ENCODE peak calls at places on chromosomes 16 and 17, in seven cellular contexts. One of them, this sample, is unnamed. For H3K9me3, the result is how much of the 10 kb centered on the place peaks cover.

GRCh38 chr16:49755291-49755611 is 100.7 kb downstream of the ZNF423 start:
- DNase-seq in CD8-positive, alpha-beta memory T cell: no peak
- DNase-seq in H1: no peak
- DNase-seq in transverse colon: no peak
- DNase-seq in effector memory CD4-positive, alpha-beta T cell: no peak
- DNase-seq in PC-3: peak
- DNase-seq in mesenchymal stem cell: peak
- DNase-seq in this sample: no peak

GRCh38 chr16:13926507-13926906 is 6.6 kb downstream of the ERCC4 start:
- DNase-seq in H1: no peak
- DNase-seq in CD8-positive, alpha-beta memory T cell: no peak
- DNase-seq in PC-3: peak
- DNase-seq in effector memory CD4-positive, alpha-beta T cell: no peak
- DNase-seq in transverse colon: no peak
- DNase-seq in mesenchymal stem cell: no peak
- DNase-seq in this sample: no peak

GRCh38 chr17:81309859-81310839 is 15.0 kb upstream of the SLC38A10 start:
- DNase-seq in CD8-positive, alpha-beta memory T cell: no peak
- DNase-seq in PC-3: no peak
- DNase-seq in transverse colon: no peak
- DNase-seq in effector memory CD4-positive, alpha-beta T cell: no peak
- DNase-seq in mesenchymal stem cell: no peak
- DNase-seq in H1: no peak
- DNase-seq in this sample: no peak

GRCh38 chr16:31529398-31530312 is 2.0 kb downstream of the AHSP start:
- DNase-seq in transverse colon: no peak
- DNase-seq in PC-3: no peak
- DNase-seq in CD8-positive, alpha-beta memory T cell: no peak
- DNase-seq in H1: no peak
- DNase-seq in mesenchymal stem cell: no peak
- DNase-seq in effector memory CD4-positive, alpha-beta T cell: no peak
- DNase-seq in this sample: no peak

GRCh38 chr16:12211870-12212690 is 235.5 kb downstream of the SNX29 start:
- DNase-seq in transverse colon: no peak
- DNase-seq in CD8-positive, alpha-beta memory T cell: no peak
- DNase-seq in effector memory CD4-positive, alpha-beta T cell: no peak
- DNase-seq in PC-3: no peak
- DNase-seq in H1: no peak
- DNase-seq in mesenchymal stem cell: no peak
- DNase-seq in this sample: no peak

GRCh38 chr17:26731005-26731921 is 562.7 kb upstream of the WSB1 start:
- DNase-seq in PC-3: no peak
- DNase-seq in mesenchymal stem cell: no peak
- DNase-seq in effector memory CD4-positive, alpha-beta T cell: no peak
- DNase-seq in H1: no peak
- DNase-seq in transverse colon: no peak
- DNase-seq in CD8-positive, alpha-beta memory T cell: no peak
- DNase-seq in this sample: no peak

GRCh38 chr17:80146121-80147034 is 550 bp downstream of the EIF4A3 start:
- DNase-seq in PC-3: peak
- DNase-seq in effector memory CD4-positive, alpha-beta T cell: no peak
- DNase-seq in transverse colon: no peak
- DNase-seq in mesenchymal stem cell: peak
- DNase-seq in CD8-positive, alpha-beta memory T cell: peak
- DNase-seq in H1: no peak
- DNase-seq in this sample: peak

GRCh38 chr17:77512062-77512946 is 371.5 kb downstream of the SEC14L1 start:
- DNase-seq in mesenchymal stem cell: no peak
- DNase-seq in PC-3: no peak
- DNase-seq in CD8-positive, alpha-beta memory T cell: no peak
- DNase-seq in transverse colon: no peak
- DNase-seq in effector memory CD4-positive, alpha-beta T cell: no peak
- DNase-seq in H1: no peak
- DNase-seq in this sample: no peak

GRCh38 chr16:66949472-66949871 is 11.6 kb upstream of the CES3 start:
- DNase-seq in transverse colon: no peak
- DNase-seq in mesenchymal stem cell: no peak
- DNase-seq in PC-3: no peak
- DNase-seq in CD8-positive, alpha-beta memory T cell: no peak
- DNase-seq in effector memory CD4-positive, alpha-beta T cell: no peak
- DNase-seq in H1: no peak
- DNase-seq in this sample: peak

GRCh38 chr16:85879975-85880831 is 18.8 kb upstream of the IRF8 start:
- DNase-seq in PC-3: no peak
- DNase-seq in effector memory CD4-positive, alpha-beta T cell: no peak
- DNase-seq in mesenchymal stem cell: no peak
- DNase-seq in H1: no peak
- DNase-seq in CD8-positive, alpha-beta memory T cell: no peak
- DNase-seq in transverse colon: no peak
- DNase-seq in this sample: no peak

GRCh38 chr17:3794890-3795757 is 5.9 kb downstream of the ITGAE start:
- DNase-seq in transverse colon: no peak
- DNase-seq in effector memory CD4-positive, alpha-beta T cell: peak
- DNase-seq in mesenchymal stem cell: peak
- DNase-seq in CD8-positive, alpha-beta memory T cell: peak
- DNase-seq in H1: no peak
- DNase-seq in PC-3: no peak
- DNase-seq in this sample: peak

GRCh38 chr16:1189455-1189854 is 35.6 kb downstream of the TPSG1 start:
- DNase-seq in transverse colon: no peak
- DNase-seq in H1: no peak
- DNase-seq in CD8-positive, alpha-beta memory T cell: no peak
- DNase-seq in PC-3: no peak
- DNase-seq in effector memory CD4-positive, alpha-beta T cell: no peak
- DNase-seq in mesenchymal stem cell: no peak
- DNase-seq in this sample: no peak

GRCh38 chr17:40952675-40953074 is 14.1 kb downstream of the KRT39 start:
- DNase-seq in effector memory CD4-positive, alpha-beta T cell: no peak
- DNase-seq in mesenchymal stem cell: peak
- DNase-seq in H1: no peak
- DNase-seq in CD8-positive, alpha-beta memory T cell: no peak
- DNase-seq in PC-3: peak
- DNase-seq in transverse colon: no peak
- DNase-seq in this sample: no peak

GRCh38 chr16:88348377-88349152 is 34.2 kb upstream of the ZNF469 start:
- DNase-seq in H1: no peak
- DNase-seq in PC-3: no peak
- DNase-seq in effector memory CD4-positive, alpha-beta T cell: no peak
- DNase-seq in mesenchymal stem cell: no peak
- DNase-seq in transverse colon: no peak
- DNase-seq in CD8-positive, alpha-beta memory T cell: peak
- DNase-seq in this sample: no peak

GRCh38 chr16:54955757-54956156 is 25.1 kb downstream of the IRX5 start:
- DNase-seq in effector memory CD4-positive, alpha-beta T cell: no peak
- DNase-seq in transverse colon: no peak
- DNase-seq in CD8-positive, alpha-beta memory T cell: no peak
- DNase-seq in H1: no peak
- DNase-seq in PC-3: no peak
- DNase-seq in mesenchymal stem cell: no peak
- DNase-seq in this sample: no peak

GRCh38 chr17:29621751-29622194 is 939 bp downstream of the CORO6 start:
- DNase-seq in CD8-positive, alpha-beta memory T cell: no peak
- DNase-seq in effector memory CD4-positive, alpha-beta T cell: no peak
- DNase-seq in transverse colon: no peak
- DNase-seq in mesenchymal stem cell: no peak
- DNase-seq in H1: no peak
- DNase-seq in PC-3: no peak
- DNase-seq in this sample: no peak

GRCh38 chr17:29624586-29624985 is 1.9 kb upstream of the CORO6 start:
- DNase-seq in PC-3: no peak
- DNase-seq in CD8-positive, alpha-beta memory T cell: no peak
- DNase-seq in effector memory CD4-positive, alpha-beta T cell: no peak
- DNase-seq in H1: no peak
- DNase-seq in transverse colon: no peak
- DNase-seq in mesenchymal stem cell: no peak
- DNase-seq in this sample: no peak

GRCh38 chr17:29622337-29623282 is at the start of gene CORO6:
- DNase-seq in effector memory CD4-positive, alpha-beta T cell: peak
- DNase-seq in PC-3: no peak
- DNase-seq in mesenchymal stem cell: peak
- DNase-seq in H1: no peak
- DNase-seq in transverse colon: peak
- DNase-seq in CD8-positive, alpha-beta memory T cell: peak
- DNase-seq in this sample: peak

GRCh38 chr17:29625037-29625750 is 2.5 kb upstream of the CORO6 start:
- DNase-seq in CD8-positive, alpha-beta memory T cell: no peak
- DNase-seq in effector memory CD4-positive, alpha-beta T cell: no peak
- DNase-seq in mesenchymal stem cell: no peak
- DNase-seq in PC-3: no peak
- DNase-seq in H1: no peak
- DNase-seq in transverse colon: no peak
- DNase-seq in this sample: no peak

GRCh38 chr17:29623283-29623647 is 553 bp upstream of the CORO6 start:
- DNase-seq in PC-3: no peak
- DNase-seq in mesenchymal stem cell: no peak
- DNase-seq in H1: no peak
- DNase-seq in transverse colon: no peak
- DNase-seq in effector memory CD4-positive, alpha-beta T cell: no peak
- DNase-seq in CD8-positive, alpha-beta memory T cell: no peak
- DNase-seq in this sample: no peak
- H3K4me3 ChIP-seq in PC-3: no peak
- H3K4me3 ChIP-seq in mesenchymal stem cell: peak
- H3K4me3 ChIP-seq in H1: peak
- H3K4me3 ChIP-seq in transverse colon: peak
- H3K4me3 ChIP-seq in effector memory CD4-positive, alpha-beta T cell: peak
- H3K4me3 ChIP-seq in CD8-positive, alpha-beta memory T cell: peak
- H3K4me3 ChIP-seq in this sample: no peak

GRCh38 chr16:78628526-78628925 is 529.1 kb downstream of the WWOX start:
- DNase-seq in transverse colon: no peak
- DNase-seq in mesenchymal stem cell: peak
- DNase-seq in H1: no peak
- DNase-seq in CD8-positive, alpha-beta memory T cell: no peak
- DNase-seq in PC-3: no peak
- DNase-seq in effector memory CD4-positive, alpha-beta T cell: no peak
- DNase-seq in this sample: no peak

GRCh38 chr16:78633551-78633950 is 534.1 kb downstream of the WWOX start:
- DNase-seq in transverse colon: no peak
- DNase-seq in PC-3: no peak
- DNase-seq in H1: no peak
- DNase-seq in CD8-positive, alpha-beta memory T cell: no peak
- DNase-seq in mesenchymal stem cell: peak
- DNase-seq in effector memory CD4-positive, alpha-beta T cell: no peak
- DNase-seq in this sample: no peak

GRCh38 chr16:78629173-78629572 is 529.7 kb downstream of the WWOX start:
- DNase-seq in CD8-positive, alpha-beta memory T cell: no peak
- DNase-seq in effector memory CD4-positive, alpha-beta T cell: no peak
- DNase-seq in mesenchymal stem cell: peak
- DNase-seq in H1: no peak
- DNase-seq in transverse colon: no peak
- DNase-seq in PC-3: no peak
- DNase-seq in this sample: no peak

GRCh38 chr16:78624349-78624748 is 524.9 kb downstream of the WWOX start:
- DNase-seq in CD8-positive, alpha-beta memory T cell: no peak
- DNase-seq in transverse colon: no peak
- DNase-seq in mesenchymal stem cell: peak
- DNase-seq in H1: no peak
- DNase-seq in PC-3: no peak
- DNase-seq in effector memory CD4-positive, alpha-beta T cell: no peak
- DNase-seq in this sample: no peak

GRCh38 chr16:78630102-78630501 is 530.6 kb downstream of the WWOX start:
- DNase-seq in PC-3: no peak
- DNase-seq in CD8-positive, alpha-beta memory T cell: no peak
- DNase-seq in mesenchymal stem cell: no peak
- DNase-seq in effector memory CD4-positive, alpha-beta T cell: no peak
- DNase-seq in H1: no peak
- DNase-seq in transverse colon: no peak
- DNase-seq in this sample: no peak
- H3K9me3 ChIP-seq in PC-3: under half
- H3K9me3 ChIP-seq in CD8-positive, alpha-beta memory T cell: under half
- H3K9me3 ChIP-seq in mesenchymal stem cell: under half
- H3K9me3 ChIP-seq in effector memory CD4-positive, alpha-beta T cell: under half
- H3K9me3 ChIP-seq in H1: under half
- H3K9me3 ChIP-seq in transverse colon: under half
- H3K9me3 ChIP-seq in this sample: under half

GRCh38 chr17:42651392-42651791 is 7.7 kb upstream of the TUBG2 start:
- DNase-seq in effector memory CD4-positive, alpha-beta T cell: no peak
- DNase-seq in CD8-positive, alpha-beta memory T cell: no peak
- DNase-seq in mesenchymal stem cell: peak
- DNase-seq in H1: no peak
- DNase-seq in PC-3: no peak
- DNase-seq in transverse colon: no peak
- DNase-seq in this sample: no peak

GRCh38 chr17:42657824-42658588 is 1.1 kb upstream of the TUBG2 start:
- DNase-seq in H1: no peak
- DNase-seq in PC-3: no peak
- DNase-seq in transverse colon: no peak
- DNase-seq in CD8-positive, alpha-beta memory T cell: no peak
- DNase-seq in mesenchymal stem cell: no peak
- DNase-seq in effector memory CD4-positive, alpha-beta T cell: no peak
- DNase-seq in this sample: no peak

GRCh38 chr17:42655528-42655927 is 3.6 kb upstream of the TUBG2 start:
- DNase-seq in CD8-positive, alpha-beta memory T cell: no peak
- DNase-seq in H1: no peak
- DNase-seq in mesenchymal stem cell: peak
- DNase-seq in effector memory CD4-positive, alpha-beta T cell: no peak
- DNase-seq in PC-3: no peak
- DNase-seq in transverse colon: no peak
- DNase-seq in this sample: no peak

GRCh38 chr17:42647778-42648177 is 11.3 kb upstream of the TUBG2 start:
- DNase-seq in CD8-positive, alpha-beta memory T cell: no peak
- DNase-seq in PC-3: no peak
- DNase-seq in mesenchymal stem cell: no peak
- DNase-seq in effector memory CD4-positive, alpha-beta T cell: no peak
- DNase-seq in transverse colon: no peak
- DNase-seq in H1: no peak
- DNase-seq in this sample: no peak

GRCh38 chr17:42653179-42654124 is 5.6 kb upstream of the TUBG2 start:
- DNase-seq in effector memory CD4-positive, alpha-beta T cell: no peak
- DNase-seq in mesenchymal stem cell: peak
- DNase-seq in H1: no peak
- DNase-seq in CD8-positive, alpha-beta memory T cell: no peak
- DNase-seq in PC-3: peak
- DNase-seq in transverse colon: peak
- DNase-seq in this sample: no peak
- H3K4me3 ChIP-seq in effector memory CD4-positive, alpha-beta T cell: no peak
- H3K4me3 ChIP-seq in mesenchymal stem cell: peak
- H3K4me3 ChIP-seq in H1: peak
- H3K4me3 ChIP-seq in CD8-positive, alpha-beta memory T cell: no peak
- H3K4me3 ChIP-seq in PC-3: peak
- H3K4me3 ChIP-seq in transverse colon: peak
- H3K4me3 ChIP-seq in this sample: no peak

DNA sequence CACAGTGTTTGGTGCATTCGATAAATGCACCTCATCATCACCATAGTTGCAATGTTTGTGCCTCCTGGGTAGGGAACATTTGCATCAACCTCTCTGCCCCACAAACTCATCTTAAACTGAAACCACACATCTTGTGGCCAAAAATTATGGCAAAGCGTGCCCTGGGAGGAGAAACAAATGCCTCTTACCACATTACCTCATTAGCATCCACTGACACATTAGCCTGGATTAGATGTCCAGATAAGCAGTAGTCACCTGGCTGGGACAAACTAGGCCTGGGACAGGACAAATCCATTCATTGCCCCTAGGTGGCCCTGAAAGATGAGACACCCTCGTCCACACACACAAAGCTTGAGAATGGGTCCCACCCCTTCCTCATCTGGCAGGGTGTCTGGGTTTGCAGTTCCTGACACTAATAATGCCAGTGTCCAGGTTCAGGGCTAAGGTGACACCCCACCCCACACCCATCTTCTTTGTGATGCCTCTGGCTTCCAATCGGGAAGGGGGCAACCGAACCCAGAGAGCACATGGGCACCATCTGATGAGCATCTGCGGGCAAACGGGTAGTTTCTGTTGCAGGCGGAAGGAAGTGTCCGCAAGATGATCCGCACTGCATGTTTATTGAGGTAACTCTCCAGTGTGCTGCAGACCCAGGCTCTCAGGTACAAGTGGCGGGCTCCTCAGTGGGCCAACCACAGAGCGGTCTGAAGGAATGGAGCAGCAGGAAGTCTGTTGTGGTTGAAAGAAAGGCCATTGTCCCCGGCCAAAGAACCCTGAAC is 8.6 kb downstream of the XYLT1 start:
- DNase-seq in CD8-positive, alpha-beta memory T cell: no peak
- DNase-seq in transverse colon: peak
- DNase-seq in effector memory CD4-positive, alpha-beta T cell: no peak
- DNase-seq in H1: no peak
- DNase-seq in mesenchymal stem cell: no peak
- DNase-seq in PC-3: no peak
- DNase-seq in this sample: no peak
- H3K9me3 ChIP-seq in CD8-positive, alpha-beta memory T cell: under half
- H3K9me3 ChIP-seq in transverse colon: under half
- H3K9me3 ChIP-seq in effector memory CD4-positive, alpha-beta T cell: under half
- H3K9me3 ChIP-seq in H1: under half
- H3K9me3 ChIP-seq in mesenchymal stem cell: under half
- H3K9me3 ChIP-seq in PC-3: under half
- H3K9me3 ChIP-seq in this sample: under half